ENCODE peak calls at places on chromosomes 1 and 21, in nine cellular contexts. T is HEK293T; B is NCI-H1092 treated with DMSO at 0.1 percent for 48 hours; C is stimulated activated CD8-positive, alpha-beta memory T cell treated with anti-CD3 and anti-CD28 coated beads, Interleukin-15, amount 100 ng/mL, for 24 hours; Y is stromal cell of bone marrow; A is SW 1271; V is stimulated activated CD4-positive, alpha-beta T cell treated with anti-CD3 and anti-CD28 coated beads, Interleukin-4, amount 100 ng/mL, for 1 hour; R is MG63; K is activated naive CD8-positive, alpha-beta T cell treated with anti-CD3 and anti-CD28 coated beads for 36 hours. H is an unnamed sample.

GRCh38 chr1:153032677-153033308 is 1.8 kb downstream of the SPRR1B start:
- DNase-seq in T (peak; percentile 34), B (no peak), C (no peak), Y (peak; percentile 34), A (peak; percentile 64), V (no peak), R (peak; percentile 83), K (no peak), H (no peak)

GRCh38 chr1:19456915-19457554 is 28.3 kb downstream of the CAPZB start:
- DNase-seq in T (no peak), B (no peak), C (no peak), Y (no peak), A (no peak), V (no peak), R (no peak), K (no peak), H (no peak)

GRCh38 chr21:40176732-40177131 is 309.5 kb downstream of the PCP4 start:
- DNase-seq in T (no peak), B (peak; percentile 100), C (no peak), Y (no peak), A (no peak), V (no peak), R (no peak), K (no peak), H (no peak)

GRCh38 chr1:230804396-230804795 is 57.2 kb downstream of the CAPN9 start:
- DNase-seq in T (no peak), B (no peak), C (no peak), Y (no peak), A (no peak), V (no peak), R (no peak), K (no peak), H (no peak)

GRCh38 chr1:182185822-182186756 is 124.6 kb upstream of the ZNF648 start:
- DNase-seq in T (peak; percentile 48), B (no peak), C (no peak), Y (peak; percentile 52), A (no peak), V (no peak), R (peak; percentile 86), K (no peak), H (no peak)

GRCh38 chr21:45554477-45555175 is 12.4 kb upstream of the SLC19A1 start:
- DNase-seq in T (peak; percentile 92), B (peak; percentile 65), C (peak; percentile 91), Y (peak; percentile 33), A (peak; percentile 34), V (peak; percentile 91), R (peak; percentile 78), K (peak; percentile 90), H (no peak)

GRCh38 chr1:229664133-229664689 is 38.2 kb downstream of the URB2 start:
- DNase-seq in T (peak; percentile 3), B (no peak), C (peak; percentile 65), Y (no peak), A (no peak), V (peak; percentile 87), R (no peak), K (peak; percentile 83), H (no peak)

GRCh38 chr21:42025392-42026071 is 15.4 kb upstream of the ZBTB21 start:
- DNase-seq in T (no peak), B (no peak), C (no peak), Y (no peak), A (no peak), V (no peak), R (peak; percentile 47), K (no peak), H (no peak)

GRCh38 chr21:34154878-34155277 is 81.5 kb downstream of the MRPS6 start:
- DNase-seq in T (no peak), B (no peak), C (no peak), Y (no peak), A (no peak), V (no peak), R (no peak), K (peak; percentile 28), H (no peak)

GRCh38 chr1:61052393-61053280 is 29.7 kb upstream of the NFIA start:
- DNase-seq in T (no peak), B (no peak), C (no peak), Y (no peak), A (no peak), V (no peak), R (no peak), K (no peak), H (no peak)

GRCh38 chr1:182633657-182634281 is 29.6 kb upstream of the RGS16 start:
- DNase-seq in T (no peak), B (peak; percentile 93), C (no peak), Y (no peak), A (no peak), V (no peak), R (no peak), K (no peak), H (no peak)

GRCh38 chr1:54885863-54886723 is 902 bp downstream of the DHCR24 start:
- DNase-seq in T (peak; percentile 74), B (peak; percentile 15), C (no peak), Y (no peak), A (peak; percentile 7), V (no peak), R (peak; percentile 45), K (no peak), H (no peak)

GRCh38 chr21:44761747-44762208 is 39.8 kb downstream of the UBE2G2 start:
- DNase-seq in T (no peak), B (no peak), C (no peak), Y (no peak), A (no peak), V (no peak), R (no peak), K (no peak), H (no peak)

GRCh38 chr1:234863596-234863995 is 253.6 kb upstream of the IRF2BP2 start:
- DNase-seq in T (no peak), B (no peak), C (no peak), Y (peak; percentile 62), A (no peak), V (no peak), R (peak; percentile 62), K (no peak), H (no peak)

GRCh38 chr1:26021647-26022403 is at the start of gene EXTL1:
- DNase-seq in T (peak; percentile 55), B (peak; percentile 45), C (no peak), Y (no peak), A (no peak), V (no peak), R (no peak), K (no peak), H (no peak)

GRCh38 chr1:31033573-31033972 is 31.9 kb downstream of the PUM1 start:
- DNase-seq in T (no peak), B (no peak), C (no peak), Y (no peak), A (no peak), V (no peak), R (no peak), K (no peak), H (no peak)

GRCh38 chr1:231508941-231509340 is 19.5 kb upstream of the TSNAX start:
- DNase-seq in T (no peak), B (no peak), C (no peak), Y (no peak), A (no peak), V (no peak), R (no peak), K (no peak), H (no peak)

GRCh38 chr1:212515329-212515760 is 82.6 kb downstream of the NENF start:
- DNase-seq in T (no peak), B (no peak), C (no peak), Y (no peak), A (no peak), V (no peak), R (no peak), K (no peak), H (no peak)

GRCh38 chr1:20678599-20678998 is 17.4 kb upstream of the DDOST start:
- DNase-seq in T (no peak), B (no peak), C (no peak), Y (no peak), A (no peak), V (no peak), R (no peak), K (no peak), H (no peak)

GRCh38 chr1:226882631-226883409 is 12.4 kb downstream of the PSEN2 start:
- DNase-seq in T (no peak), B (no peak), C (no peak), Y (no peak), A (no peak), V (peak; percentile 34), R (no peak), K (peak; percentile 33), H (no peak)

GRCh38 chr1:3688836-3689750 is 36.8 kb downstream of the TP73 start:
- DNase-seq in T (no peak), B (no peak), C (no peak), Y (no peak), A (no peak), V (no peak), R (no peak), K (no peak), H (no peak)

GRCh38 chr1:179081696-179082307 is at the start of gene TOR3A:
- DNase-seq in T (peak; percentile 93), B (peak; percentile 87), C (peak; percentile 52), Y (peak; percentile 79), A (peak; percentile 71), V (peak; percentile 74), R (peak; percentile 97), K (peak; percentile 89), H (peak; percentile 23)

GRCh38 chr1:71509051-71509595 is 428.3 kb upstream of the ZRANB2 start:
- DNase-seq in T (no peak), B (no peak), C (no peak), Y (no peak), A (no peak), V (no peak), R (no peak), K (no peak), H (no peak)

GRCh38 chr1:115545791-115546733 is 95.7 kb upstream of the VANGL1 start:
- DNase-seq in T (peak; percentile 68), B (peak; percentile 10), C (no peak), Y (peak; percentile 85), A (peak; percentile 88), V (no peak), R (peak; percentile 98), K (no peak), H (peak; percentile 51)

GRCh38 chr1:13832100-13832499 is 132.1 kb downstream of the PRDM2 start:
- DNase-seq in T (no peak), B (peak; percentile 79), C (no peak), Y (no peak), A (no peak), V (no peak), R (no peak), K (no peak), H (no peak)

H was measured in glomerular endothelial cell.